ENCODE peak calls at places on chromosomes 1 and 21, in ten cellular contexts. T, Y, W, Q, U, D, J, Z, I and O are unnamed samples.

GRCh38 chr1:101310484-101310883 is 73.7 kb downstream of the S1PR1 start:
- DNase-seq in U (no peak), J (no peak), Z (no peak), W (no peak), D (peak; percentile 40), T (no peak), I (no peak), Y (no peak), Q (no peak), O (no peak)

GRCh38 chr1:90989302-90989701 is 32.5 kb downstream of the ZNF644 start:
- DNase-seq in W (no peak), Q (no peak), Y (no peak), U (no peak), T (no peak), I (no peak), D (no peak), J (no peak), Z (no peak), O (no peak)

GRCh38 chr1:61797045-61797755 is 54.9 kb downstream of the PATJ start:
- DNase-seq in I (no peak), U (no peak), J (no peak), D (no peak), Z (no peak), W (no peak), Y (peak; percentile 4), Q (no peak), T (no peak), O (no peak)

GRCh38 chr1:165144757-165145397 is 211.6 kb downstream of the LMX1A start:
- DNase-seq in J (peak; percentile 21), Y (peak; percentile 48), Q (peak; percentile 62), Z (peak; percentile 50), T (peak; percentile 38), D (no peak), W (no peak), I (no peak), U (no peak), O (peak; percentile 74)

GRCh38 chr1:101293461-101294045 is 56.7 kb downstream of the S1PR1 start:
- DNase-seq in D (peak; percentile 73), T (no peak), W (no peak), J (no peak), Y (peak; percentile 90), I (no peak), U (no peak), Z (peak; percentile 41), Q (no peak), O (peak; percentile 79)

GRCh38 chr1:15283500-15283899 is 36.5 kb downstream of the FHAD1 start:
- DNase-seq in W (no peak), J (peak; percentile 26), I (no peak), Y (peak; percentile 94), Q (no peak), Z (no peak), U (no peak), T (no peak), D (no peak), O (no peak)

GRCh38 chr21:37149411-37149810 is 76.4 kb downstream of the TTC3 start:
- DNase-seq in Z (no peak), Y (peak; percentile 14), I (no peak), T (peak; percentile 71), J (no peak), Q (peak; percentile 87), W (no peak), U (no peak), D (no peak), O (peak; percentile 92)

GRCh38 chr1:42368096-42368795 is 12.3 kb upstream of the RIMKLA start:
- DNase-seq in W (no peak), U (no peak), J (no peak), I (no peak), D (no peak), Z (no peak), Y (no peak), Q (no peak), T (no peak), O (no peak)

GRCh38 chr1:53944469-53945182 is 873 bp downstream of the IFT25 start:
- DNase-seq in Z (no peak), U (peak; percentile 33), Q (no peak), Y (peak; percentile 18), T (no peak), J (no peak), D (no peak), W (no peak), I (no peak), O (peak; percentile 27)

GRCh38 chr1:21935891-21936365 is 1.2 kb downstream of the HSPG2 start:
- DNase-seq in W (no peak), D (no peak), U (peak; percentile 46), J (no peak), Q (no peak), T (no peak), Y (peak; percentile 76), I (peak; percentile 56), Z (no peak), O (no peak)

GRCh38 chr1:16146888-16147614 is 8.8 kb downstream of the EPHA2 start:
- DNase-seq in W (no peak), Z (no peak), D (no peak), T (no peak), I (no peak), Q (no peak), J (no peak), U (no peak), Y (no peak), O (peak; percentile 51)

GRCh38 chr1:158251160-158251559 is 3.1 kb upstream of the CD1A start:
- DNase-seq in W (no peak), J (no peak), Z (peak; percentile 44), U (no peak), D (no peak), Q (no peak), T (no peak), Y (no peak), I (no peak), O (no peak)

GRCh38 chr1:43171876-43172531 is at the start of the genes CFAP57 and EBNA1BP2:
- DNase-seq in I (peak; percentile 90), J (peak; percentile 84), Y (peak; percentile 92), T (peak; percentile 88), D (peak; percentile 87), Z (peak; percentile 93), U (peak; percentile 87), W (peak; percentile 82), Q (peak; percentile 94), O (peak; percentile 95)

GRCh38 chr1:32873484-32873883 is 2.8 kb upstream of the FNDC5 start:
- DNase-seq in U (no peak), J (no peak), I (no peak), Z (no peak), W (no peak), Q (no peak), D (no peak), Y (no peak), T (no peak), O (no peak)

GRCh38 chr1:53572061-53572801 is 113.0 kb downstream of the DMRTB1 start:
- DNase-seq in W (no peak), U (no peak), Q (no peak), J (no peak), D (no peak), I (no peak), Y (peak; percentile 74), Z (no peak), T (peak; percentile 82), O (peak; percentile 58)

GRCh38 chr1:116919802-116920201 is 10.1 kb downstream of the PTGFRN start:
- DNase-seq in D (no peak), Y (no peak), Q (no peak), T (no peak), I (no peak), Z (no peak), W (peak; percentile 22), U (no peak), J (no peak), O (no peak)

DNA sequence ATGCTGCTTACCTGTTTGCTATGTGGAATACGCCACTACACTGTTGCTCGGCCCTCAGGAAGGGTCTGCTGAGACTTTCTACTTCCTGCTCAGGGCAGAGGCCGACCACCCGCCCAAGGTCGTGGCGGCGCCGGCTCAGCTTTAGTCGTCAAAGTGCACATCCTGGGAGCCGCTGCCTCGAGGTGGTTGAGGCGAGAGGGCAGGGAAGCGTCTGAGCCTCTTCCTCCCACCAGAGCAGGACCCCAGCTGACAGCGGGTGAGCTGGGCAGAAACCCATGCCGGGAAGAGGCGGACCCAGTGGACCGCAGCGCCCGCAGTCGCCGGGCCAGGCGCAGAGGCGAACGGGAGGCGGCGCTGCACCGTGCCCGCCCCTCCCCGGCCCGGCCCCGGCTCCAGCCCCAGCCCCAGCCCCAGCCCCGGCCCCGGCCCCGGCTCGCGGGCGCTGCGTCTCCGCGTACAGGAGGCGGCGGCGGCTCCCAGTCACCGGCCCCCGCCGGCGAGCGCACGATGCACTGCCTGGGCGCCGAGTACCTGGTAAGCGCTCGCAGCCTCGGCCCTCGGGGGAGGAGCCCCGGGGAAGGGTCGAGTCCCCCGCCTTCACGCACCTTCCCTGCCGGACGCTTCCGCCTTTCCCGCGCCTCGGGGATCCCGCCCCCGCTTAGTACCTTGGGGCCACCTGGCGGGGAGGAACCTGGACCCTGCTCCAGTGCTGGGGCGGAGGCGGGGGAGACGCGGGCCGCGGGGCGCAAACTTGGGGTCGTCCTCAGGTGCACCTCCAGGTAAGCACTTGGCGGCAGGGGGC is at the start of gene SLC44A3:
- DNase-seq in D (no peak), J (peak; percentile 45), W (peak; percentile 54), Y (peak; percentile 41), I (peak; percentile 72), U (peak; percentile 48), T (peak; percentile 16), Z (peak; percentile 69), Q (peak; percentile 37), O (peak; percentile 58)
- TF ChIP-seq CTCF in D (no peak), J (peak; percentile 54), W (peak; percentile 24), Y (peak; percentile 35), I (peak; percentile 24), U (no peak), T (peak; percentile 11), Z (no peak), Q (peak; percentile 24), O (peak; percentile 29)

DNA sequence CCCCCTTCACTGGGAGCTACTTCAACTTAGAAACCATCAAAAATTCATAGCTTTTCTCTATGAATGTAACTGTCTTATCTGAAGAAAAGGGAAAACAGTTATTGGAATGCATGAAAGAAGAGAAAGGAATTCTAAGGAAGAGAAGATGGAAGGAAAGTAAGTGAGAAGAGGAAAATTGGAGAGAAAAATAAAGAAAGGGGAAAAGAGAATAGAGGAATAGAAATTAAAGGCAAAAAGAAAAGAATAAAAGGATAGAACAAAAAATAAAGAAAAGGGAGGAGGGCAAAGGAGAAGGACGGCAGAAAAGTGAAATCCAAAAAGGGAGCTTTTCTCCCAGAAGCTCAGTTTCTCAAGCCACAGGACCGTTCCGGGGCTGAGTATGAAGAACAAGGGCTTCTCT is 9.9 kb upstream of the PROX1 start:
- DNase-seq in I (no peak), U (no peak), W (no peak), Q (no peak), D (no peak), Y (no peak), J (no peak), T (no peak), Z (no peak), O (no peak)
- H3K4me3 ChIP-seq in I (no peak overlapping the region), U (no peak overlapping the region), W (no peak overlapping the region), Q (no peak overlapping the region), D (no peak overlapping the region), Y (no peak overlapping the region), J (no peak overlapping the region), T (no peak overlapping the region), Z (no peak overlapping the region), O (no peak overlapping the region)

GRCh38 chr1:93844262-93845045 is 34.6 kb downstream of the DNTTIP2 start:
- DNase-seq in J (no peak), I (no peak), Z (peak; percentile 81), W (no peak), Q (peak; percentile 88), U (peak; percentile 28), T (peak; percentile 70), D (peak; percentile 30), Y (peak; percentile 66), O (peak; percentile 94)
- TF ChIP-seq CTCF in J (peak; percentile 82), I (peak; percentile 74), Z (peak; percentile 69), W (peak; percentile 73), Q (peak; percentile 82), U (peak; percentile 13), T (peak; percentile 79), D (peak; percentile 78), Y (peak; percentile 89), O (peak; percentile 90)

GRCh38 chr1:167820684-167821355 is 93.1 kb downstream of the ADCY10 start:
- DNase-seq in T (no peak), U (no peak), Z (no peak), D (no peak), I (no peak), Q (no peak), J (no peak), W (no peak), Y (peak; percentile 44), O (no peak)
- H3K4me3 ChIP-seq in T (no peak overlapping the region), U (no peak overlapping the region), Z (no peak overlapping the region), D (no peak overlapping the region), I (no peak overlapping the region), Q (no peak overlapping the region), J (peak overlapping the region; percentile 60), W (peak overlapping the region; percentile 48), Y (peak overlapping the region; percentile 43), O (no peak overlapping the region)